ENCODE peak calls at places on chromosomes 5 and 9, in eight cellular contexts. One of them, this sample, is unnamed. For H3K4me1, the result is how much of the 10 kb centered on the place peaks cover.

GRCh38 chr9:127389391-127390242 is 7.4 kb upstream of the SLC2A8 start:
- DNase-seq in uterus: no peak
- DNase-seq in prostate gland: no peak
- DNase-seq in aorta: no peak
- DNase-seq in endothelial cell of umbilical vein: no peak
- DNase-seq in ovary: no peak
- DNase-seq in CD8-positive, alpha-beta T cell: no peak
- DNase-seq in SJSA1: no peak
- DNase-seq in this sample: peak

GRCh38 chr9:132141364-132141947 is 20.4 kb upstream of the NTNG2 start:
- DNase-seq in SJSA1: no peak
- DNase-seq in CD8-positive, alpha-beta T cell: no peak
- DNase-seq in endothelial cell of umbilical vein: no peak
- DNase-seq in uterus: no peak
- DNase-seq in ovary: no peak
- DNase-seq in prostate gland: no peak
- DNase-seq in aorta: no peak
- DNase-seq in this sample: no peak

GRCh38 chr5:64690417-64691151 is at the start of gene SHISAL2B:
- DNase-seq in SJSA1: peak
- DNase-seq in endothelial cell of umbilical vein: peak
- DNase-seq in uterus: no peak
- DNase-seq in aorta: no peak
- DNase-seq in ovary: peak
- DNase-seq in CD8-positive, alpha-beta T cell: no peak
- DNase-seq in prostate gland: no peak
- DNase-seq in this sample: no peak

GRCh38 chr5:168575391-168576372 is 3.5 kb downstream of the PANK3 start:
- DNase-seq in SJSA1: no peak
- DNase-seq in CD8-positive, alpha-beta T cell: no peak
- DNase-seq in aorta: no peak
- DNase-seq in ovary: no peak
- DNase-seq in endothelial cell of umbilical vein: no peak
- DNase-seq in uterus: no peak
- DNase-seq in prostate gland: no peak
- DNase-seq in this sample: no peak

GRCh38 chr5:111752426-111752965 is 4.5 kb downstream of the NREP start:
- DNase-seq in SJSA1: no peak
- DNase-seq in uterus: no peak
- DNase-seq in ovary: no peak
- DNase-seq in CD8-positive, alpha-beta T cell: no peak
- DNase-seq in aorta: no peak
- DNase-seq in endothelial cell of umbilical vein: no peak
- DNase-seq in prostate gland: no peak
- DNase-seq in this sample: no peak

GRCh38 chr9:75063556-75064305 is 24.2 kb downstream of the NMRK1 start:
- DNase-seq in uterus: no peak
- DNase-seq in endothelial cell of umbilical vein: no peak
- DNase-seq in SJSA1: no peak
- DNase-seq in ovary: no peak
- DNase-seq in aorta: no peak
- DNase-seq in CD8-positive, alpha-beta T cell: no peak
- DNase-seq in prostate gland: no peak
- DNase-seq in this sample: peak

GRCh38 chr5:151345808-151346478 is 1.4 kb downstream of the SLC36A2 start:
- DNase-seq in ovary: no peak
- DNase-seq in uterus: no peak
- DNase-seq in prostate gland: no peak
- DNase-seq in CD8-positive, alpha-beta T cell: no peak
- DNase-seq in endothelial cell of umbilical vein: no peak
- DNase-seq in SJSA1: no peak
- DNase-seq in aorta: no peak
- DNase-seq in this sample: no peak

GRCh38 chr5:157801-158200 is 33.5 kb upstream of the LRRC14B start:
- DNase-seq in ovary: no peak
- DNase-seq in prostate gland: no peak
- DNase-seq in CD8-positive, alpha-beta T cell: no peak
- DNase-seq in endothelial cell of umbilical vein: no peak
- DNase-seq in SJSA1: no peak
- DNase-seq in uterus: no peak
- DNase-seq in aorta: no peak
- DNase-seq in this sample: no peak

GRCh38 chr5:108216890-108217289 is 165.0 kb downstream of the FBXL17 start:
- DNase-seq in aorta: peak
- DNase-seq in uterus: no peak
- DNase-seq in CD8-positive, alpha-beta T cell: no peak
- DNase-seq in endothelial cell of umbilical vein: no peak
- DNase-seq in prostate gland: no peak
- DNase-seq in SJSA1: peak
- DNase-seq in ovary: no peak
- DNase-seq in this sample: no peak

GRCh38 chr9:130868230-130868629 is 28.4 kb downstream of the QRFP start:
- DNase-seq in endothelial cell of umbilical vein: no peak
- DNase-seq in SJSA1: no peak
- DNase-seq in CD8-positive, alpha-beta T cell: no peak
- DNase-seq in ovary: no peak
- DNase-seq in uterus: no peak
- DNase-seq in aorta: no peak
- DNase-seq in prostate gland: no peak
- DNase-seq in this sample: no peak

GRCh38 chr9:92983984-92984589 is 36.8 kb downstream of the FGD3 start:
- DNase-seq in SJSA1: peak
- DNase-seq in endothelial cell of umbilical vein: no peak
- DNase-seq in aorta: no peak
- DNase-seq in uterus: no peak
- DNase-seq in prostate gland: no peak
- DNase-seq in CD8-positive, alpha-beta T cell: no peak
- DNase-seq in ovary: no peak
- DNase-seq in this sample: no peak

GRCh38 chr5:40260351-40260750 is 419.4 kb upstream of the PTGER4 start:
- DNase-seq in aorta: peak
- DNase-seq in prostate gland: peak
- DNase-seq in ovary: no peak
- DNase-seq in endothelial cell of umbilical vein: peak
- DNase-seq in SJSA1: no peak
- DNase-seq in CD8-positive, alpha-beta T cell: no peak
- DNase-seq in uterus: no peak
- DNase-seq in this sample: no peak

GRCh38 chr5:94468531-94468930 is 149.9 kb downstream of the KIAA0825 start:
- DNase-seq in SJSA1: no peak
- DNase-seq in ovary: no peak
- DNase-seq in uterus: no peak
- DNase-seq in prostate gland: no peak
- DNase-seq in endothelial cell of umbilical vein: no peak
- DNase-seq in aorta: no peak
- DNase-seq in CD8-positive, alpha-beta T cell: no peak
- DNase-seq in this sample: no peak
- H3K4me1 ChIP-seq in SJSA1: under half
- H3K4me1 ChIP-seq in ovary: under half
- H3K4me1 ChIP-seq in uterus: under half
- H3K4me1 ChIP-seq in prostate gland: under half
- H3K4me1 ChIP-seq in endothelial cell of umbilical vein: under half
- H3K4me1 ChIP-seq in aorta: under half
- H3K4me1 ChIP-seq in CD8-positive, alpha-beta T cell: under half
- H3K4me1 ChIP-seq in this sample: under half

GRCh38 chr9:96557921-96558320 is 61.7 kb downstream of the CDC14B start:
- DNase-seq in SJSA1: no peak
- DNase-seq in endothelial cell of umbilical vein: no peak
- DNase-seq in aorta: no peak
- DNase-seq in uterus: no peak
- DNase-seq in ovary: no peak
- DNase-seq in prostate gland: no peak
- DNase-seq in CD8-positive, alpha-beta T cell: no peak
- DNase-seq in this sample: no peak

GRCh38 chr9:96554326-96554725 is 65.3 kb downstream of the CDC14B start:
- DNase-seq in CD8-positive, alpha-beta T cell: no peak
- DNase-seq in prostate gland: no peak
- DNase-seq in ovary: no peak
- DNase-seq in uterus: no peak
- DNase-seq in endothelial cell of umbilical vein: no peak
- DNase-seq in SJSA1: peak
- DNase-seq in aorta: no peak
- DNase-seq in this sample: no peak

GRCh38 chr9:96555567-96556386 is 63.9 kb downstream of the CDC14B start:
- DNase-seq in prostate gland: no peak
- DNase-seq in ovary: no peak
- DNase-seq in aorta: no peak
- DNase-seq in SJSA1: peak
- DNase-seq in endothelial cell of umbilical vein: no peak
- DNase-seq in CD8-positive, alpha-beta T cell: no peak
- DNase-seq in uterus: no peak
- DNase-seq in this sample: no peak

GRCh38 chr9:96554801-96555566 is 64.7 kb downstream of the CDC14B start:
- DNase-seq in CD8-positive, alpha-beta T cell: no peak
- DNase-seq in aorta: no peak
- DNase-seq in SJSA1: peak
- DNase-seq in prostate gland: no peak
- DNase-seq in endothelial cell of umbilical vein: no peak
- DNase-seq in ovary: no peak
- DNase-seq in uterus: no peak
- DNase-seq in this sample: no peak

DNA sequence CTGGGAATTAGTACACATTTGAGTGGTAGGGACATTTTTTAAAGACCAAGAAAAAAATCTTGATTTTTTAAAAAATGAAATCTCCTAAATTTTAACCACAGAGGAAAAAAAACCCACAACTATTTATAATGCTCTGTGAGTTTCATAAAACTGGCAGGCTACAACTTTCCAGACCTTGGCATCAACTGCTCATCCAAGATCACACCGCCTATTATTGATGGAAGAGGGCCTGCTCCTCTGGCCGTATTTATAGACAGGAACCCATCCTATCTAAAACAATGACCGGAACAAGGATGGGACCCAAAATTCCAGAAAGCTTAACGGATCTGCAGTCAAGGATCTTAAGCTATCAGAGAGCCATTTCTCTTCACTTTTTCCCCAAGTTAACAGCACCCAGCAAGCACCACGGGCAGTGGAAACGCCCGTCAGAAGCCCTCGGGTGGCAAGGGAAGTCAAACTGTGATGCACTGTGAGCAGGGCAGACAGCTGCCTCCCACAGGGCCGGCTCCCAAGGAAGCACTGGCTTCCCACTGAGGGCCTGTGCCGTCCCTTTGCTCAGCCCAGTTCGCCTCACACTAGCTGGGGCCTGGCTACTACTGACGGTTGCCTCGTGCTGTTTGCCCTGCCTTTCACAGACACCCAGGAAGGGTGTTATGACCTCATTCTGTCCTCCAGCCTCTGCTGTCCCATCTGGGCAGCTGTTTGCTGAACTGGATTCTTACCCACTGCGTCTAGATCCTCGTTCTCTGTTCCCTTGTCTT is 62.8 kb downstream of the CDC14B start:
- DNase-seq in uterus: no peak
- DNase-seq in CD8-positive, alpha-beta T cell: no peak
- DNase-seq in aorta: peak
- DNase-seq in SJSA1: no peak
- DNase-seq in ovary: no peak
- DNase-seq in prostate gland: no peak
- DNase-seq in endothelial cell of umbilical vein: no peak
- DNase-seq in this sample: no peak
- H3K27ac ChIP-seq in uterus: peak
- H3K27ac ChIP-seq in CD8-positive, alpha-beta T cell: no peak
- H3K27ac ChIP-seq in aorta: peak
- H3K27ac ChIP-seq in SJSA1: no peak
- H3K27ac ChIP-seq in ovary: no peak
- H3K27ac ChIP-seq in prostate gland: no peak
- H3K27ac ChIP-seq in endothelial cell of umbilical vein: no peak
- H3K27ac ChIP-seq in this sample: no peak

GRCh38 chr5:139062910-139063663 is 135.1 kb downstream of the SIL1 start:
- DNase-seq in prostate gland: no peak
- DNase-seq in endothelial cell of umbilical vein: no peak
- DNase-seq in SJSA1: no peak
- DNase-seq in ovary: no peak
- DNase-seq in uterus: no peak
- DNase-seq in aorta: no peak
- DNase-seq in CD8-positive, alpha-beta T cell: no peak
- DNase-seq in this sample: peak

GRCh38 chr5:139061274-139061673 is 136.9 kb downstream of the SIL1 start:
- DNase-seq in ovary: peak
- DNase-seq in SJSA1: peak
- DNase-seq in endothelial cell of umbilical vein: peak
- DNase-seq in uterus: peak
- DNase-seq in CD8-positive, alpha-beta T cell: no peak
- DNase-seq in aorta: peak
- DNase-seq in prostate gland: peak
- DNase-seq in this sample: no peak

GRCh38 chr5:139064613-139065012 is 133.6 kb downstream of the SIL1 start:
- DNase-seq in aorta: no peak
- DNase-seq in endothelial cell of umbilical vein: no peak
- DNase-seq in ovary: no peak
- DNase-seq in SJSA1: no peak
- DNase-seq in prostate gland: no peak
- DNase-seq in uterus: no peak
- DNase-seq in CD8-positive, alpha-beta T cell: no peak
- DNase-seq in this sample: peak

GRCh38 chr5:139063664-139064054 is 134.5 kb downstream of the SIL1 start:
- DNase-seq in ovary: no peak
- DNase-seq in endothelial cell of umbilical vein: no peak
- DNase-seq in prostate gland: no peak
- DNase-seq in aorta: no peak
- DNase-seq in CD8-positive, alpha-beta T cell: no peak
- DNase-seq in SJSA1: no peak
- DNase-seq in uterus: no peak
- DNase-seq in this sample: no peak

DNA sequence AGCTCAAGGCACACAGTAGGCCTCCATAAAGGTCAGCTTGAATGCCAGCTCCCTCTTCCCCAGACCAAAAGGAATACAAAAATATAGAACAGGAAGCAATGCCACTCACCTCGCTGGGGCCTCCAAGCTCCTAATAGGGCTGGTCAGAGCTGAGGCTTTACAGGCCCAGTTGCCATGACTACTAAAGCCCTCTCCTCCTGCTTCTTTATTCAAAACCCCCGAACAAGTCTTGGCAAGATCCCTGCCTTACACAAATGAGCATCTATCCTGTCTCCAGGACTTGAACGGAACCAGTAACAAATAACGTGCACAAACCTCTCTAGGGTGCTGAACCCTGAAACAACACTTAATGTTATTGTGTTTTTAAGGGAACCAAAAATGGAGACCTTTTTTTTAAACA is 136.3 kb downstream of the SIL1 start:
- DNase-seq in prostate gland: no peak
- DNase-seq in ovary: no peak
- DNase-seq in SJSA1: no peak
- DNase-seq in endothelial cell of umbilical vein: no peak
- DNase-seq in CD8-positive, alpha-beta T cell: no peak
- DNase-seq in uterus: no peak
- DNase-seq in aorta: no peak
- DNase-seq in this sample: no peak
- H3K4me1 ChIP-seq in prostate gland: under half
- H3K4me1 ChIP-seq in ovary: under half
- H3K4me1 ChIP-seq in SJSA1: under half
- H3K4me1 ChIP-seq in endothelial cell of umbilical vein: under half
- H3K4me1 ChIP-seq in CD8-positive, alpha-beta T cell: under half
- H3K4me1 ChIP-seq in uterus: under half
- H3K4me1 ChIP-seq in aorta: under half
- H3K4me1 ChIP-seq in this sample: under half

DNA sequence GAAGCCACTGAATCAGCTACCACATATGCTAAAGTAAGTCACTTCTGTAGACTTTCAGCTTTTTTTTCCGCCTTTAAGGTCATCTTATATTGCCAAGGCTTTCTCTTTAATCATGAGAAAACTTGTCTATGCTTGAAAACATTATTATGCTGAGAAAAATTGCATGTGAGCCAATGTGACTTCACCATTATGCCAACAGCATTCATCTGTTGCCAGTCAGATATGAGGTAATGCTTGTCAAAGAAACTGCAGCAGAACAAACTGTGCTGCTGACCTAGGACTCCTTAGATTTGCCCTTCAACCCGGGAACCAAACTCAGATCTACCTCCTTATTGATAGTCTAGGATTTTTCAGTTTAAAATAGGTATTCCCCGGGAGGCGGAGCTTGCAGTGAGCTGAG is 34.3 kb downstream of the SLC44A1 start:
- DNase-seq in aorta: no peak
- DNase-seq in endothelial cell of umbilical vein: no peak
- DNase-seq in CD8-positive, alpha-beta T cell: no peak
- DNase-seq in ovary: no peak
- DNase-seq in SJSA1: no peak
- DNase-seq in prostate gland: peak
- DNase-seq in uterus: no peak
- DNase-seq in this sample: no peak
- H3K27ac ChIP-seq in aorta: no peak
- H3K27ac ChIP-seq in endothelial cell of umbilical vein: no peak
- H3K27ac ChIP-seq in CD8-positive, alpha-beta T cell: no peak
- H3K27ac ChIP-seq in ovary: no peak
- H3K27ac ChIP-seq in SJSA1: no peak
- H3K27ac ChIP-seq in prostate gland: no peak
- H3K27ac ChIP-seq in uterus: no peak
- H3K27ac ChIP-seq in this sample: no peak

This sample was measured in small intestine.